ENCODE peak calls at places on chromosomes 2 and 18, in seven cellular contexts. One of them, this sample, is unnamed.

GRCh38 chr2:168758970-168759820 is 43.2 kb upstream of the NOSTRIN start:
- DNase-seq in Karpas-422: peak; percentile 79
- DNase-seq in GM23248: peak; percentile 77
- DNase-seq in kidney: no peak
- DNase-seq in IMR-90: peak; percentile 59
- DNase-seq in adipocyte: peak; percentile 76
- DNase-seq in neuronal stem cell: peak; percentile 9
- DNase-seq in this sample: peak; percentile 55

GRCh38 chr2:155310589-155310988 is 612.1 kb downstream of the KCNJ3 start:
- DNase-seq in Karpas-422: peak; percentile 74
- DNase-seq in GM23248: peak; percentile 55
- DNase-seq in kidney: no peak
- DNase-seq in IMR-90: no peak
- DNase-seq in adipocyte: peak; percentile 67
- DNase-seq in neuronal stem cell: peak; percentile 17
- DNase-seq in this sample: no peak

GRCh38 chr2:29397743-29398142 is 282.5 kb downstream of the CLIP4 start:
- DNase-seq in Karpas-422: no peak
- DNase-seq in GM23248: no peak
- DNase-seq in kidney: no peak
- DNase-seq in IMR-90: no peak
- DNase-seq in adipocyte: no peak
- DNase-seq in neuronal stem cell: no peak
- DNase-seq in this sample: no peak

GRCh38 chr18:66752733-66753132 is 148.8 kb upstream of the CDH19 start:
- DNase-seq in Karpas-422: no peak
- DNase-seq in GM23248: no peak
- DNase-seq in kidney: no peak
- DNase-seq in IMR-90: no peak
- DNase-seq in adipocyte: no peak
- DNase-seq in neuronal stem cell: no peak
- DNase-seq in this sample: no peak

GRCh38 chr2:212157011-212157410 is 381.6 kb downstream of the ERBB4 start:
- DNase-seq in Karpas-422: no peak
- DNase-seq in GM23248: peak; percentile 56
- DNase-seq in kidney: no peak
- DNase-seq in IMR-90: peak; percentile 74
- DNase-seq in adipocyte: peak; percentile 34
- DNase-seq in neuronal stem cell: no peak
- DNase-seq in this sample: no peak

GRCh38 chr2:38627400-38627799 is 24.7 kb upstream of the HNRNPLL start:
- DNase-seq in Karpas-422: no peak
- DNase-seq in GM23248: no peak
- DNase-seq in kidney: no peak
- DNase-seq in IMR-90: no peak
- DNase-seq in adipocyte: no peak
- DNase-seq in neuronal stem cell: no peak
- DNase-seq in this sample: no peak

GRCh38 chr2:66306488-66306887 is 128.4 kb upstream of the MEIS1 start:
- DNase-seq in Karpas-422: no peak
- DNase-seq in GM23248: no peak
- DNase-seq in kidney: no peak
- DNase-seq in IMR-90: no peak
- DNase-seq in adipocyte: no peak
- DNase-seq in neuronal stem cell: no peak
- DNase-seq in this sample: no peak

GRCh38 chr18:46859855-46860254 is 57.5 kb downstream of the PIAS2 start:
- DNase-seq in Karpas-422: no peak
- DNase-seq in GM23248: no peak
- DNase-seq in kidney: no peak
- DNase-seq in IMR-90: peak; percentile 46
- DNase-seq in adipocyte: peak; percentile 11
- DNase-seq in neuronal stem cell: no peak
- DNase-seq in this sample: no peak

GRCh38 chr2:174328309-174329156 is 6.2 kb upstream of the SP9 start:
- DNase-seq in Karpas-422: no peak
- DNase-seq in GM23248: peak; percentile 55
- DNase-seq in kidney: no peak
- DNase-seq in IMR-90: no peak
- DNase-seq in adipocyte: peak; percentile 21
- DNase-seq in neuronal stem cell: peak; percentile 29
- DNase-seq in this sample: peak; percentile 71

GRCh38 chr2:23460228-23460627 is 75.2 kb downstream of the KLHL29 start:
- DNase-seq in Karpas-422: peak; percentile 63
- DNase-seq in GM23248: peak; percentile 53
- DNase-seq in kidney: no peak
- DNase-seq in IMR-90: peak; percentile 47
- DNase-seq in adipocyte: peak; percentile 18
- DNase-seq in neuronal stem cell: no peak
- DNase-seq in this sample: peak; percentile 65

GRCh38 chr2:64748561-64748960 is 94.8 kb upstream of the SERTAD2 start:
- DNase-seq in Karpas-422: peak; percentile 78
- DNase-seq in GM23248: peak; percentile 28
- DNase-seq in kidney: no peak
- DNase-seq in IMR-90: no peak
- DNase-seq in adipocyte: no peak
- DNase-seq in neuronal stem cell: no peak
- DNase-seq in this sample: no peak

GRCh38 chr2:101188683-101189405 is 37.7 kb upstream of the TBC1D8 start:
- DNase-seq in Karpas-422: no peak
- DNase-seq in GM23248: peak; percentile 62
- DNase-seq in kidney: no peak
- DNase-seq in IMR-90: peak; percentile 44
- DNase-seq in adipocyte: peak; percentile 71
- DNase-seq in neuronal stem cell: peak; percentile 27
- DNase-seq in this sample: peak; percentile 89

GRCh38 chr2:9021563-9022211 is 18.2 kb upstream of the MBOAT2 start:
- DNase-seq in Karpas-422: no peak
- DNase-seq in GM23248: peak; percentile 55
- DNase-seq in kidney: no peak
- DNase-seq in IMR-90: no peak
- DNase-seq in adipocyte: no peak
- DNase-seq in neuronal stem cell: no peak
- DNase-seq in this sample: no peak

GRCh38 chr2:231364061-231364460 is 31.4 kb upstream of the B3GNT7 start:
- DNase-seq in Karpas-422: no peak
- DNase-seq in GM23248: no peak
- DNase-seq in kidney: peak; percentile 41
- DNase-seq in IMR-90: no peak
- DNase-seq in adipocyte: no peak
- DNase-seq in neuronal stem cell: no peak
- DNase-seq in this sample: no peak

GRCh38 chr2:186098821-186099220 is 360.2 kb downstream of the FSIP2 start:
- DNase-seq in Karpas-422: no peak
- DNase-seq in GM23248: no peak
- DNase-seq in kidney: no peak
- DNase-seq in IMR-90: no peak
- DNase-seq in adipocyte: peak; percentile 6
- DNase-seq in neuronal stem cell: no peak
- DNase-seq in this sample: no peak

GRCh38 chr2:216774620-216775019 is 79.3 kb upstream of the IGFBP5 start:
- DNase-seq in Karpas-422: no peak
- DNase-seq in GM23248: peak; percentile 94
- DNase-seq in kidney: no peak
- DNase-seq in IMR-90: peak; percentile 92
- DNase-seq in adipocyte: peak; percentile 33
- DNase-seq in neuronal stem cell: no peak
- DNase-seq in this sample: no peak

GRCh38 chr2:29343830-29344229 is 228.6 kb downstream of the CLIP4 start:
- DNase-seq in Karpas-422: no peak
- DNase-seq in GM23248: no peak
- DNase-seq in kidney: no peak
- DNase-seq in IMR-90: no peak
- DNase-seq in adipocyte: no peak
- DNase-seq in neuronal stem cell: no peak
- DNase-seq in this sample: no peak

GRCh38 chr2:21837561-21837960 is 713.8 kb downstream of the TDRD15 start:
- DNase-seq in Karpas-422: no peak
- DNase-seq in GM23248: no peak
- DNase-seq in kidney: no peak
- DNase-seq in IMR-90: no peak
- DNase-seq in adipocyte: no peak
- DNase-seq in neuronal stem cell: no peak
- DNase-seq in this sample: no peak

GRCh38 chr2:109128466-109129355 is at the start of gene SH3RF3:
- DNase-seq in Karpas-422: no peak
- DNase-seq in GM23248: peak; percentile 77
- DNase-seq in kidney: peak; percentile 89
- DNase-seq in IMR-90: peak; percentile 53
- DNase-seq in adipocyte: peak; percentile 64
- DNase-seq in neuronal stem cell: peak; percentile 32
- DNase-seq in this sample: peak; percentile 82

GRCh38 chr18:27969206-27969605 is 207.7 kb downstream of the CDH2 start:
- DNase-seq in Karpas-422: no peak
- DNase-seq in GM23248: no peak
- DNase-seq in kidney: no peak
- DNase-seq in IMR-90: no peak
- DNase-seq in adipocyte: no peak
- DNase-seq in neuronal stem cell: no peak
- DNase-seq in this sample: no peak

GRCh38 chr2:242085941-242086621 is 216.6 kb downstream of the RTP5 start:
- DNase-seq in Karpas-422: peak; percentile 62
- DNase-seq in GM23248: peak; percentile 59
- DNase-seq in kidney: no peak
- DNase-seq in IMR-90: peak; percentile 1
- DNase-seq in adipocyte: peak; percentile 63
- DNase-seq in neuronal stem cell: no peak
- DNase-seq in this sample: no peak
- H3K9ac ChIP-seq in Karpas-422: peak overlapping the region; percentile 58
- H3K9ac ChIP-seq in GM23248: peak overlapping the region; percentile 39
- H3K9ac ChIP-seq in kidney: no peak overlapping the region
- H3K9ac ChIP-seq in IMR-90: no peak overlapping the region
- H3K9ac ChIP-seq in adipocyte: peak overlapping the region; percentile 12
- H3K9ac ChIP-seq in neuronal stem cell: no peak overlapping the region
- H3K9ac ChIP-seq in this sample: no peak overlapping the region

GRCh38 chr2:105371810-105372209 is 27.0 kb downstream of the FHL2 start:
- DNase-seq in Karpas-422: no peak
- DNase-seq in GM23248: no peak
- DNase-seq in kidney: no peak
- DNase-seq in IMR-90: no peak
- DNase-seq in adipocyte: no peak
- DNase-seq in neuronal stem cell: no peak
- DNase-seq in this sample: no peak
- H3K4me1 ChIP-seq in Karpas-422: peaks cover 11% of the 10 kb centered on the region
- H3K4me1 ChIP-seq in GM23248: peaks cover 42% of the 10 kb centered on the region
- H3K4me1 ChIP-seq in kidney: no peaks in the 10 kb centered on the region
- H3K4me1 ChIP-seq in IMR-90: peaks cover 41% of the 10 kb centered on the region
- H3K4me1 ChIP-seq in adipocyte: peaks cover 58% of the 10 kb centered on the region
- H3K4me1 ChIP-seq in neuronal stem cell: no peaks in the 10 kb centered on the region
- H3K4me1 ChIP-seq in this sample: no peaks in the 10 kb centered on the region

GRCh38 chr2:72821983-72822382 is 3.9 kb downstream of the EXOC6B start:
- DNase-seq in Karpas-422: no peak
- DNase-seq in GM23248: no peak
- DNase-seq in kidney: no peak
- DNase-seq in IMR-90: no peak
- DNase-seq in adipocyte: no peak
- DNase-seq in neuronal stem cell: no peak
- DNase-seq in this sample: no peak
- H3K4me3 ChIP-seq in Karpas-422: no peak overlapping the region
- H3K4me3 ChIP-seq in GM23248: no peak overlapping the region
- H3K4me3 ChIP-seq in kidney: no peak overlapping the region
- H3K4me3 ChIP-seq in IMR-90: no peak overlapping the region
- H3K4me3 ChIP-seq in adipocyte: no peak overlapping the region
- H3K4me3 ChIP-seq in neuronal stem cell: no peak overlapping the region
- H3K4me3 ChIP-seq in this sample: peak overlapping the region; percentile 46

GRCh38 chr2:241188386-241189092 is at the start of gene ANO7:
- DNase-seq in Karpas-422: peak; percentile 74
- DNase-seq in GM23248: no peak
- DNase-seq in kidney: peak; percentile 72
- DNase-seq in IMR-90: no peak
- DNase-seq in adipocyte: no peak
- DNase-seq in neuronal stem cell: no peak
- DNase-seq in this sample: peak; percentile 68
- H3K9ac ChIP-seq in Karpas-422: peak within 1 kb of the TSS; percentile 56
- H3K9ac ChIP-seq in GM23248: no peak within 1 kb of the TSS
- H3K9ac ChIP-seq in kidney: no peak within 1 kb of the TSS
- H3K9ac ChIP-seq in IMR-90: no peak within 1 kb of the TSS
- H3K9ac ChIP-seq in adipocyte: no peak within 1 kb of the TSS
- H3K9ac ChIP-seq in neuronal stem cell: no peak within 1 kb of the TSS
- H3K9ac ChIP-seq in this sample: no peak within 1 kb of the TSS

GRCh38 chr18:21903688-21904087 is 163.1 kb downstream of the MIB1 start:
- DNase-seq in Karpas-422: no peak
- DNase-seq in GM23248: no peak
- DNase-seq in kidney: no peak
- DNase-seq in IMR-90: no peak
- DNase-seq in adipocyte: no peak
- DNase-seq in neuronal stem cell: no peak
- DNase-seq in this sample: no peak
- H3K4me1 ChIP-seq in Karpas-422: no peaks in the 10 kb centered on the region
- H3K4me1 ChIP-seq in GM23248: no peaks in the 10 kb centered on the region
- H3K4me1 ChIP-seq in kidney: no peaks in the 10 kb centered on the region
- H3K4me1 ChIP-seq in IMR-90: no peaks in the 10 kb centered on the region
- H3K4me1 ChIP-seq in adipocyte: peaks cover 23% of the 10 kb centered on the region
- H3K4me1 ChIP-seq in neuronal stem cell: no peaks in the 10 kb centered on the region
- H3K4me1 ChIP-seq in this sample: no peaks in the 10 kb centered on the region

DNA sequence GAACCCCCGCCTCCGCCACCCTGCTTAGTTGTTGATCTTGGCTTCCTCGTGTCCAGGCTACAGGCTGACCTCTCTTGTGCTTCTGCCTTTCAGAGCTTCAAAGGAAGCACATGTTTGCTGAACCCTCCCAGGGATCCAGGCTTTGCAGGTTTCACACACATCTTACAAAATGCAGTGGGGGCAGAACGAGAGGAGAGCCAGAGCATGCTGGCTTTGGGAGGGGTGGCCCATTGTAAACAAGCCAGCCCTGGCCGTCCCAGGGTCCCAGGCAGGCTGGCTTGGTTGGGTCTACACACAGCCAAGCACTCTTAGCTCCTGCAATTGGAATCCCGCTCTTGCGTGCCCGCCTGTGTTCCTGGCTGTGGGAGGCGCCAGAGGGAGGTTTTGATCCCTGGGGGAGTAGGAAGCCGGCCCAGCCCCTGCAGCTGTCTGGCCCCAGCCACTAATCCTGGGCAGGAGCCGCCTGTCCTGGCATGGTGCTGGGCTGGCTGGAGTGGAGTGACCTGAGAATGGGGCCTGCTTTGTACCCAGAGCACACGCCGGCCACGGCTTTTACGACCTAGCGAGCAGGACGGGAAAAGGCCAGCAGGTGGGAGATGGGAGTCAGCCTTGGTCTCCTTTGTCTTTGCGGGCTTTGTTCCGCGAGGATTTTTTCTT is 53.9 kb downstream of the SH3BP4 start:
- DNase-seq in Karpas-422: no peak
- DNase-seq in GM23248: peak; percentile 42
- DNase-seq in kidney: peak; percentile 72
- DNase-seq in IMR-90: no peak
- DNase-seq in adipocyte: peak; percentile 24
- DNase-seq in neuronal stem cell: peak; percentile 65
- DNase-seq in this sample: peak; percentile 94
- H3K4me3 ChIP-seq in Karpas-422: no peak overlapping the region
- H3K4me3 ChIP-seq in GM23248: no peak overlapping the region
- H3K4me3 ChIP-seq in kidney: no peak overlapping the region
- H3K4me3 ChIP-seq in IMR-90: no peak overlapping the region
- H3K4me3 ChIP-seq in adipocyte: no peak overlapping the region
- H3K4me3 ChIP-seq in neuronal stem cell: no peak overlapping the region
- H3K4me3 ChIP-seq in this sample: no peak overlapping the region

GRCh38 chr18:3180325-3180724 is 39.4 kb downstream of the MYOM1 start:
- DNase-seq in Karpas-422: no peak
- DNase-seq in GM23248: peak; percentile 12
- DNase-seq in kidney: no peak
- DNase-seq in IMR-90: peak; percentile 28
- DNase-seq in adipocyte: peak; percentile 16
- DNase-seq in neuronal stem cell: peak; percentile 47
- DNase-seq in this sample: no peak
- H3K9ac ChIP-seq in Karpas-422: no peak overlapping the region
- H3K9ac ChIP-seq in GM23248: no peak overlapping the region
- H3K9ac ChIP-seq in kidney: no peak overlapping the region
- H3K9ac ChIP-seq in IMR-90: no peak overlapping the region
- H3K9ac ChIP-seq in adipocyte: peak overlapping the region; percentile 0
- H3K9ac ChIP-seq in neuronal stem cell: no peak overlapping the region
- H3K9ac ChIP-seq in this sample: no peak overlapping the region

This sample was measured in endodermal cell.